ENCODE peak calls at places on chromosomes 7 and 10, in six cellular contexts. P, K, O, X, V and J are unnamed samples.

GRCh38 chr7:98826811-98827231 is 43.0 kb downstream of the TMEM130 start:
- DNase-seq in V (no peak), O (no peak), K (no peak), P (no peak), X (no peak), J (no peak)

GRCh38 chr7:158025651-158026600 is 561.7 kb downstream of the PTPRN2 start:
- DNase-seq in K (no peak), V (no peak), X (no peak), P (no peak), O (no peak), J (no peak)

GRCh38 chr10:98313598-98313997 is 45.6 kb upstream of the LOXL4 start:
- DNase-seq in O (no peak), K (no peak), X (no peak), V (no peak), P (no peak), J (no peak)

GRCh38 chr10:974038-974784 is 14.0 kb upstream of the GTPBP4 start:
- DNase-seq in K (no peak), O (no peak), X (no peak), P (no peak), V (no peak), J (no peak)

GRCh38 chr10:94412439-94412838 is 10.1 kb downstream of the TBC1D12 start:
- DNase-seq in K (no peak), X (no peak), O (no peak), P (no peak), V (no peak), J (no peak)

GRCh38 chr10:29689001-29689400 is 54.2 kb upstream of the SVIL start:
- DNase-seq in V (no peak), O (peak), X (no peak), K (no peak), P (no peak), J (no peak)

GRCh38 chr10:71812913-71813590 is 38.0 kb downstream of the PSAP start:
- DNase-seq in X (no peak), K (no peak), V (no peak), O (no peak), P (no peak), J (no peak)

GRCh38 chr10:31345886-31346285 is 26.9 kb downstream of the ZEB1 start:
- DNase-seq in O (no peak), P (no peak), V (no peak), K (no peak), X (no peak), J (no peak)

GRCh38 chr7:65967361-65968155 is 14.5 kb downstream of the GUSB start:
- DNase-seq in O (no peak), X (no peak), V (no peak), P (no peak), K (no peak), J (no peak)

GRCh38 chr10:31871266-31871887 is 57.3 kb downstream of the ARHGAP12 start:
- DNase-seq in K (no peak), X (no peak), O (no peak), V (no peak), P (no peak), J (no peak)

GRCh38 chr7:150374472-150374871 is 4.7 kb upstream of the ZNF775 start:
- DNase-seq in K (no peak), V (no peak), P (no peak), O (no peak), X (no peak), J (no peak)

GRCh38 chr7:91228927-91229326 is 35.3 kb upstream of the FZD1 start:
- DNase-seq in X (no peak), K (no peak), V (no peak), P (no peak), O (no peak), J (no peak)

GRCh38 chr10:87660484-87661133 is 931 bp downstream of the PAPSS2 start:
- DNase-seq in V (no peak), X (no peak), P (no peak), O (no peak), K (no peak), J (no peak)

GRCh38 chr7:146129296-146129695 is 12.7 kb downstream of the CNTNAP2 start:
- DNase-seq in O (no peak), X (no peak), P (no peak), V (no peak), K (no peak), J (no peak)

GRCh38 chr10:133186416-133187090 is 26.5 kb downstream of the KNDC1 start:
- DNase-seq in X (no peak), P (no peak), V (no peak), O (no peak), K (no peak), J (no peak)

GRCh38 chr10:94138391-94138790 is 144.7 kb downstream of the PLCE1 start:
- DNase-seq in X (no peak), O (no peak), P (no peak), K (no peak), V (no peak), J (no peak)

GRCh38 chr7:144407266-144407931 is 3.9 kb upstream of the NOBOX start:
- DNase-seq in O (no peak), V (no peak), K (no peak), X (no peak), P (no peak), J (no peak)

GRCh38 chr7:88758355-88759215 is 915 bp upstream of the ZNF804B start:
- DNase-seq in V (no peak), P (peak), X (no peak), O (peak), K (no peak), J (no peak)

GRCh38 chr7:1659696-1660095 is 10.4 kb upstream of the ELFN1 start:
- DNase-seq in V (no peak), X (no peak), K (no peak), P (no peak), O (no peak), J (no peak)

GRCh38 chr7:14521183-14521582 is 381.4 kb downstream of the DGKB start:
- DNase-seq in X (no peak), K (no peak), P (no peak), O (no peak), V (no peak), J (no peak)

GRCh38 chr7:51060536-51060935 is 256.1 kb downstream of the COBL start:
- DNase-seq in K (no peak), V (no peak), O (no peak), P (no peak), X (no peak), J (no peak)

GRCh38 chr10:24382979-24383663 is 174.2 kb downstream of the KIAA1217 start:
- DNase-seq in O (no peak), P (peak), X (no peak), V (no peak), K (no peak), J (no peak)

GRCh38 chr7:106767073-106767472 is 98.0 kb upstream of the PIK3CG start:
- DNase-seq in P (no peak), V (no peak), O (no peak), X (no peak), K (no peak), J (no peak)

GRCh38 chr10:124025638-124026336 is 67.6 kb downstream of the CHST15 start:
- DNase-seq in O (peak), X (no peak), P (peak), K (no peak), V (no peak), J (no peak)

GRCh38 chr10:74778436-74779094 is 47.8 kb upstream of the KAT6B start:
- DNase-seq in X (no peak), V (no peak), K (no peak), O (no peak), P (no peak), J (no peak)

GRCh38 chr10:70558295-70558694 is 44.2 kb downstream of the PRF1 start:
- DNase-seq in K (no peak), X (no peak), V (no peak), P (no peak), O (no peak), J (no peak)